ENCODE peak calls at places on chromosome 10, in ten cellular contexts. W is uterus, H is suprapubic skin, Y is cardiac muscle cell, R is SJSA1, V is colonic mucosa, X is right cardiac atrium, L is fibroblast of lung, A is ovary, J is breast epithelium. E is an unnamed sample. For H3K4me1, the result is how much of the 10 kb centered on the place peaks cover.

GRCh38 chr10:21403256-21404015 is 122.0 kb downstream of the SKIDA1 start:
- DNase-seq in W (no peak), H (peak), Y (no peak), R (no peak), V (no peak), X (no peak), L (no peak), A (no peak), J (no peak), E (no peak)

GRCh38 chr10:70925377-70926214 is 37.2 kb upstream of the PCBD1 start:
- DNase-seq in W (peak), H (no peak), Y (peak), R (peak), V (peak), X (peak), L (peak), A (no peak), J (no peak), E (no peak)

GRCh38 chr10:12819071-12819470 is 182.4 kb downstream of the CCDC3 start:
- DNase-seq in W (no peak), H (no peak), Y (no peak), R (no peak), V (no peak), X (no peak), L (no peak), A (no peak), J (no peak), E (no peak)

GRCh38 chr10:98879486-98879885 is 356.2 kb downstream of the HPSE2 start:
- DNase-seq in W (no peak), H (no peak), Y (no peak), R (no peak), V (no peak), X (no peak), L (peak), A (no peak), J (no peak), E (no peak)

GRCh38 chr10:116706281-116706680 is 36.1 kb downstream of the HSPA12A start:
- DNase-seq in W (no peak), H (no peak), Y (no peak), R (no peak), V (no peak), X (no peak), L (no peak), A (no peak), J (no peak), E (no peak)

GRCh38 chr10:6347391-6347951 is 144.7 kb downstream of the PFKFB3 start:
- DNase-seq in W (no peak), H (no peak), Y (no peak), R (no peak), V (no peak), X (no peak), L (no peak), A (no peak), J (no peak), E (no peak)

GRCh38 chr10:72015868-72016267 is 51.7 kb downstream of the CHST3 start:
- DNase-seq in W (no peak), H (no peak), Y (no peak), R (no peak), V (peak), X (no peak), L (no peak), A (no peak), J (no peak), E (no peak)

GRCh38 chr10:5592070-5592469 is 67.3 kb downstream of the CALML3 start:
- DNase-seq in W (no peak), H (no peak), Y (no peak), R (no peak), V (no peak), X (no peak), L (no peak), A (no peak), J (no peak), E (no peak)

GRCh38 chr10:62244785-62245595 is 23.7 kb downstream of the RTKN2 start:
- DNase-seq in W (peak), H (no peak), Y (peak), R (peak), V (peak), X (no peak), L (peak), A (no peak), J (no peak), E (no peak)

GRCh38 chr10:131034451-131034850 is 277.1 kb downstream of the TCERG1L start:
- DNase-seq in W (no peak), H (no peak), Y (no peak), R (no peak), V (no peak), X (no peak), L (no peak), A (no peak), J (peak), E (no peak)

GRCh38 chr10:88471909-88472308 is 111.2 kb downstream of the RNLS start:
- DNase-seq in W (no peak), H (no peak), Y (peak), R (no peak), V (no peak), X (no peak), L (no peak), A (no peak), J (no peak), E (no peak)

GRCh38 chr10:78290131-78290750 is 256.6 kb downstream of the RPS24 start:
- DNase-seq in W (no peak), H (no peak), Y (no peak), R (no peak), V (no peak), X (no peak), L (no peak), A (no peak), J (no peak), E (no peak)

GRCh38 chr10:89466599-89467035 is 52.2 kb downstream of the IFIT5 start:
- DNase-seq in W (no peak), H (no peak), Y (peak), R (no peak), V (no peak), X (no peak), L (peak), A (no peak), J (no peak), E (no peak)

GRCh38 chr10:21740989-21741388 is 207.0 kb downstream of the MLLT10 start:
- DNase-seq in W (no peak), H (no peak), Y (no peak), R (no peak), V (no peak), X (no peak), L (no peak), A (no peak), J (no peak), E (no peak)

GRCh38 chr10:127492607-127493250 is 56.4 kb upstream of the NPS start:
- DNase-seq in W (no peak), H (no peak), Y (no peak), R (no peak), V (no peak), X (no peak), L (no peak), A (no peak), J (no peak), E (no peak)

GRCh38 chr10:108327706-108328105 is 1163.2 kb upstream of the SORCS1 start:
- DNase-seq in W (no peak), H (no peak), Y (no peak), R (no peak), V (no peak), X (no peak), L (no peak), A (no peak), J (no peak), E (no peak)

GRCh38 chr10:77949167-77949566 is 22.6 kb upstream of the DLG5 start:
- DNase-seq in W (peak), H (no peak), Y (peak), R (peak), V (no peak), X (no peak), L (peak), A (no peak), J (peak), E (no peak)

GRCh38 chr10:96130326-96130758 is 245 bp downstream of the ZNF518A start:
- DNase-seq in W (peak), H (peak), Y (peak), R (peak), V (peak), X (peak), L (no peak), A (no peak), J (peak), E (peak)

GRCh38 chr10:19987931-19988330 is 171.7 kb downstream of the PLXDC2 start:
- DNase-seq in W (no peak), H (no peak), Y (no peak), R (no peak), V (no peak), X (no peak), L (no peak), A (no peak), J (no peak), E (no peak)

GRCh38 chr10:42768581-42769152 is 13.9 kb upstream of the BMS1 start:
- DNase-seq in W (no peak), H (no peak), Y (no peak), R (no peak), V (no peak), X (no peak), L (no peak), A (no peak), J (no peak), E (no peak)

GRCh38 chr10:42769653-42770052 is 12.9 kb upstream of the BMS1 start:
- DNase-seq in W (no peak), H (no peak), Y (no peak), R (no peak), V (peak), X (no peak), L (no peak), A (no peak), J (no peak), E (no peak)

GRCh38 chr10:42767906-42768305 is 14.7 kb upstream of the BMS1 start:
- DNase-seq in W (no peak), H (no peak), Y (no peak), R (no peak), V (no peak), X (no peak), L (no peak), A (no peak), J (no peak), E (no peak)

DNA sequence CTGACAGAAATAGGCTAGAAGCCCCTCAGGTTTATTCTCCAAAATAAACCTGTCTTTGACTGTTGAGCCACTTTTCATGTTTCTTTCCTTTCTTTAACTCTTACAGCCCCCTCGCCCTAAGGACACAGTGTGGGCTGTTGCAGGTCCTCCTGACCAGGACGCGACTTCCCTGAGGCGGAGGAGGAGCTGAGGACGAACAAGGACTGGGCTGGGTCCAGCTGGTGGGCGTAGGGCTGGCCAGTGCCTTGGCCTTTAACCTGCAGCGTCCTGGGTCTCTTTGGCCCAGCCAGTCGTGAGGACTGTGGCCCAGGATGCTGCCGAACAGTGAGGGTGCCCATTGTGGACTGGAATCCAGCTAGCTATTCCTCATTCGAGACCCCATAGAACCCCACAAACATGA is 13.4 kb upstream of the BMS1 start:
- DNase-seq in W (no peak), H (no peak), Y (no peak), R (no peak), V (no peak), X (no peak), L (no peak), A (no peak), J (no peak), E (no peak)
- H3K4me1 ChIP-seq in W (under half), H (under half), Y (under half), R (under half), V (under half), X (under half), L (under half), A (under half), J (under half), E (under half)

GRCh38 chr10:120705306-120705705 is 145.9 kb upstream of the WDR11 start:
- DNase-seq in W (no peak), H (no peak), Y (no peak), R (no peak), V (no peak), X (no peak), L (no peak), A (no peak), J (no peak), E (no peak)
- H3K4me3 ChIP-seq in W (no peak), H (no peak), Y (no peak), R (no peak), V (no peak), X (no peak), L (no peak), A (no peak), J (no peak), E (no peak)

GRCh38 chr10:82191653-82192052 is 316.7 kb downstream of the NRG3 start:
- DNase-seq in W (no peak), H (no peak), Y (no peak), R (no peak), V (no peak), X (no peak), L (no peak), A (no peak), J (no peak), E (no peak)
- H3K27ac ChIP-seq in W (no peak), H (no peak), Y (no peak), R (no peak), V (no peak), X (no peak), L (no peak), A (no peak), J (no peak), E (no peak)

GRCh38 chr10:93437946-93438795 is 44.0 kb downstream of the MYOF start:
- DNase-seq in W (peak), H (no peak), Y (peak), R (peak), V (no peak), X (no peak), L (peak), A (no peak), J (no peak), E (no peak)
- H3K4me1 ChIP-seq in W (under half), H (half or more), Y (under half), R (half or more), V (under half), X (under half), L (half or more), A (under half), J (under half), E (half or more)

GRCh38 chr10:30662809-30663208 is 33.3 kb upstream of the LYZL2 start:
- DNase-seq in W (no peak), H (no peak), Y (no peak), R (no peak), V (no peak), X (no peak), L (no peak), A (no peak), J (no peak), E (no peak)
- H3K4me3 ChIP-seq in W (no peak), H (no peak), Y (no peak), R (no peak), V (no peak), X (no peak), L (no peak), A (no peak), J (no peak), E (no peak)

GRCh38 chr10:113474756-113475155 is 78.1 kb upstream of the HABP2 start:
- DNase-seq in W (no peak), H (no peak), Y (no peak), R (no peak), V (no peak), X (no peak), L (no peak), A (no peak), J (no peak), E (no peak)
- H3K27ac ChIP-seq in W (no peak), H (peak), Y (no peak), R (no peak), V (no peak), X (no peak), L (no peak), A (no peak), J (peak), E (peak)

GRCh38 chr10:665579-666091 is 23.8 kb downstream of the DIP2C start:
- DNase-seq in W (no peak), H (no peak), Y (peak), R (no peak), V (no peak), X (peak), L (peak), A (peak), J (no peak), E (peak)
- H3K4me1 ChIP-seq in W (under half), H (under half), Y (under half), R (under half), V (under half), X (under half), L (under half), A (under half), J (under half), E (under half)

GRCh38 chr10:44385423-44385725 is 477 bp upstream of the CXCL12 start:
- DNase-seq in W (no peak), H (peak), Y (no peak), R (no peak), V (no peak), X (no peak), L (no peak), A (no peak), J (no peak), E (no peak)
- H3K4me3 ChIP-seq in W (peak), H (peak), Y (peak), R (no peak), V (peak), X (peak), L (peak), A (peak), J (peak), E (peak)

DNA sequence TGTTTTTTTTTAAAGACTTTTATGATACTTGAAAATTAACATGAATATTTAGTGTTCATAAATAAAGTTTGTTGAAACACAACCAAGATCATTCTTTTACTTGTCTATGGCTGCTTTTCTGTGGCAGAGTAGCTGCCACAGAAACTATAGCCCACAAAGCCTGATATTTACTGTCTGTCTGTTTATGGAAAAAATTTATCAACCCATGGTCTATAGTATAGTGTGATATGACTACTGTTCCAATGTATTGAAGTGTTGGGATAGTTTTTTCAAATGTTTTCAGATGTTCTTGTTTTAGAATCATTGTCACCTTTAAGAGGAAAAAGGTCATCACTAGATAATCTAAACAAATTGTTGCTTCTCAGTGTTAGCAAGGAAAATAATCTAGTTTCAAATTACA is 10.8 kb downstream of the TFAM start:
- DNase-seq in W (no peak), H (no peak), Y (no peak), R (no peak), V (no peak), X (no peak), L (no peak), A (no peak), J (no peak), E (no peak)
- H3K27ac ChIP-seq in W (no peak), H (no peak), Y (no peak), R (no peak), V (no peak), X (no peak), L (no peak), A (no peak), J (no peak), E (no peak)